ENCODE peak calls at places on chromosomes 13 and 19, in five cellular contexts. One of them, this sample, is unnamed. For H3K4me1, the result is how much of the 10 kb centered on the place peaks cover.

GRCh38 chr19:6260376-6260775 is 19.4 kb downstream of the MLLT1 start:
- DNase-seq in upper lobe of right lung: no peak
- DNase-seq in ovary: no peak
- DNase-seq in testis: no peak
- DNase-seq in psoas muscle: no peak
- DNase-seq in this sample: no peak

GRCh38 chr13:73657821-73658540 is 476.2 kb downstream of the KLF12 start:
- DNase-seq in upper lobe of right lung: no peak
- DNase-seq in ovary: no peak
- DNase-seq in testis: peak
- DNase-seq in psoas muscle: peak
- DNase-seq in this sample: peak

GRCh38 chr19:11444059-11444458 is 8.6 kb downstream of the PRKCSH start:
- DNase-seq in upper lobe of right lung: no peak
- DNase-seq in ovary: no peak
- DNase-seq in testis: no peak
- DNase-seq in psoas muscle: no peak
- DNase-seq in this sample: peak

GRCh38 chr13:46655727-46656180 is 102.8 kb downstream of the LRCH1 start:
- DNase-seq in upper lobe of right lung: no peak
- DNase-seq in ovary: no peak
- DNase-seq in testis: peak
- DNase-seq in psoas muscle: no peak
- DNase-seq in this sample: no peak

GRCh38 chr13:46126552-46127171 is 21.8 kb upstream of the CPB2 start:
- DNase-seq in upper lobe of right lung: peak
- DNase-seq in ovary: peak
- DNase-seq in testis: peak
- DNase-seq in psoas muscle: peak
- DNase-seq in this sample: peak

GRCh38 chr13:68850160-68850559 is 1257.5 kb upstream of the ATXN8OS start:
- DNase-seq in upper lobe of right lung: no peak
- DNase-seq in ovary: no peak
- DNase-seq in testis: no peak
- DNase-seq in psoas muscle: no peak
- DNase-seq in this sample: no peak

GRCh38 chr13:39035204-39035603 is 2.7 kb downstream of the PROSER1 start:
- DNase-seq in upper lobe of right lung: no peak
- DNase-seq in ovary: no peak
- DNase-seq in testis: no peak
- DNase-seq in psoas muscle: no peak
- DNase-seq in this sample: no peak

GRCh38 chr19:18496980-18497256 is 25.0 kb downstream of the ELL start:
- DNase-seq in upper lobe of right lung: no peak
- DNase-seq in ovary: no peak
- DNase-seq in testis: no peak
- DNase-seq in psoas muscle: no peak
- DNase-seq in this sample: no peak

GRCh38 chr13:54183166-54183565 is 1154.6 kb downstream of the OLFM4 start:
- DNase-seq in upper lobe of right lung: no peak
- DNase-seq in ovary: no peak
- DNase-seq in testis: no peak
- DNase-seq in psoas muscle: no peak
- DNase-seq in this sample: no peak

GRCh38 chr13:92362717-92363116 is 863.9 kb upstream of the GPC6 start:
- DNase-seq in upper lobe of right lung: no peak
- DNase-seq in ovary: no peak
- DNase-seq in testis: no peak
- DNase-seq in psoas muscle: no peak
- DNase-seq in this sample: no peak

GRCh38 chr13:94327318-94327717 is 152.2 kb downstream of the DCT start:
- DNase-seq in upper lobe of right lung: no peak
- DNase-seq in ovary: no peak
- DNase-seq in testis: no peak
- DNase-seq in psoas muscle: no peak
- DNase-seq in this sample: no peak

DNA sequence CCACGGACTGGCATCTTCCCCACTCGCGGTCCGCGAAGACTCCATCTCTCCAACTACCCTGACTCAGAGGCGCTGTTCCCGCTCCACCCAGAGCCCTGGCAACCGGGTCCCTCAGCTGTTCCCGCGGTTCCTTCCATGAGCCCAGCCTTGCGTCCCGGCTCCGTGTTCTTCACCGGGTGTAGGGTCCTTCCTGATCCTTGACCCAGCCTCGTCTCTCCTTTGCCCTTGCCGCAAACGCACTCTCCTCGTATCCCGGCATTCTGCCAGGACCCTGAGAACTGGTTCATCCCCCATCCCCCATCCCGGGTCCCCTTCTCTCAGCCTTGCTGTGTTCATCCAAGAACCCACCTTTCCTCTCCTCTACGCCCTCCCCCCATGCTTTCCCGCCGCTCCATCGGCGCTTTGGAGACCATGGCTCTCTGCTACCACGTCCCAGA is 705 bp downstream of the ICAM5 start:
- DNase-seq in upper lobe of right lung: no peak
- DNase-seq in ovary: no peak
- DNase-seq in testis: no peak
- DNase-seq in psoas muscle: no peak
- DNase-seq in this sample: peak
- H3K4me1 ChIP-seq in upper lobe of right lung: half or more
- H3K4me1 ChIP-seq in ovary: under half
- H3K4me1 ChIP-seq in testis: under half
- H3K4me1 ChIP-seq in psoas muscle: under half
- H3K4me1 ChIP-seq in this sample: under half

GRCh38 chr19:39410620-39411005 is 1.9 kb upstream of the PLEKHG2 start:
- DNase-seq in upper lobe of right lung: no peak
- DNase-seq in ovary: peak
- DNase-seq in testis: no peak
- DNase-seq in psoas muscle: no peak
- DNase-seq in this sample: peak
- H3K4me1 ChIP-seq in upper lobe of right lung: under half
- H3K4me1 ChIP-seq in ovary: under half
- H3K4me1 ChIP-seq in testis: under half
- H3K4me1 ChIP-seq in psoas muscle: under half
- H3K4me1 ChIP-seq in this sample: under half

DNA sequence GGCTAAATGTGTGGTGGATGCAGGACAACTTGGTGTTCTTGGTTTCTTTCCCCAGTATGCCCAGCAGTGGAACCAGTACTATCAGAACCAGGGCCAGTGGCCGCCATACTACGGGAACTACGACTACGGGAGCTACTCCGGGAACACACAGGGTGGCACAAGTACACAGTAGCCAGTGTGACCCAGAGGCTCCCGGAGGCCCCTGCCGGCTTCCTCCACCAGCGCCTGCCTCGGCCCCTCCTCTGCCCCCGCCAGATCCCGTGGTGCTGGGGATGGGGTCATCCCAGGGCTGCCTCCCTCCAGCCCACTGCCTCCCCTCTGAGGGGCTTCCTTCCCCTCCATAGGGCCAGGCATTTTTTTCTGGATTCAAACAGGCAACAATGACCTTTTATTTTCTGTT is 3.6 kb upstream of the CCDC97 start:
- DNase-seq in upper lobe of right lung: no peak
- DNase-seq in ovary: no peak
- DNase-seq in testis: no peak
- DNase-seq in psoas muscle: no peak
- DNase-seq in this sample: no peak
- H3K4me1 ChIP-seq in upper lobe of right lung: under half
- H3K4me1 ChIP-seq in ovary: under half
- H3K4me1 ChIP-seq in testis: under half
- H3K4me1 ChIP-seq in psoas muscle: under half
- H3K4me1 ChIP-seq in this sample: under half

DNA sequence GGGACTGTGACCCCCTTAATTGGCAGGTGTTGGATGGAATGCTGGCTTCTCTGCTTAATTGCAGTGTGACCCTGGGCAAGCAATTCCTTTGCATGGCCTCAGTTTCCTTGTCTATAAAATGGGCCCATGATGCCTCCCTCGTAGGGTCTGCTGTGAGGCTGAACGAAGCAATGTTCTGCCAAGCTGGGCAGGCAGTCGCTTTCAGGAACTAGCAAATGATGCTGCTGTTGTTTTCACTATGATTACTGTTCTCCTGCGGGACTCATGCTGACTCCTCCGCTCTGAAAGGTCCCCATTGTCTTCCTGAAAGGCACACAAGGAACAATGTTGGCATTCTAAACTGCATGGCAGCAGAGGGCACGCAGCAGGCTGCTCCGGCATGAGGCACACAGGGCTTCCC is 6.8 kb downstream of the BICRA start:
- DNase-seq in upper lobe of right lung: no peak
- DNase-seq in ovary: no peak
- DNase-seq in testis: no peak
- DNase-seq in psoas muscle: no peak
- DNase-seq in this sample: no peak
- H3K4me1 ChIP-seq in upper lobe of right lung: under half
- H3K4me1 ChIP-seq in ovary: under half
- H3K4me1 ChIP-seq in testis: under half
- H3K4me1 ChIP-seq in psoas muscle: half or more
- H3K4me1 ChIP-seq in this sample: under half

GRCh38 chr13:49303533-49304252 is 56.0 kb downstream of the CDADC1 start:
- DNase-seq in upper lobe of right lung: no peak
- DNase-seq in ovary: no peak
- DNase-seq in testis: peak
- DNase-seq in psoas muscle: peak
- DNase-seq in this sample: peak
- H3K4me1 ChIP-seq in upper lobe of right lung: under half
- H3K4me1 ChIP-seq in ovary: under half
- H3K4me1 ChIP-seq in testis: half or more
- H3K4me1 ChIP-seq in psoas muscle: under half
- H3K4me1 ChIP-seq in this sample: under half

GRCh38 chr19:49398001-49398615 is 10.1 kb downstream of the KASH5 start:
- DNase-seq in upper lobe of right lung: no peak
- DNase-seq in ovary: no peak
- DNase-seq in testis: no peak
- DNase-seq in psoas muscle: no peak
- DNase-seq in this sample: no peak

GRCh38 chr19:49400034-49400433 is 12.0 kb downstream of the KASH5 start:
- DNase-seq in upper lobe of right lung: no peak
- DNase-seq in ovary: no peak
- DNase-seq in testis: no peak
- DNase-seq in psoas muscle: no peak
- DNase-seq in this sample: no peak

GRCh38 chr19:49396738-49397505 is 8.9 kb downstream of the KASH5 start:
- DNase-seq in upper lobe of right lung: no peak
- DNase-seq in ovary: no peak
- DNase-seq in testis: no peak
- DNase-seq in psoas muscle: no peak
- DNase-seq in this sample: no peak

GRCh38 chr19:49395581-49396407 is 7.7 kb downstream of the KASH5 start:
- DNase-seq in upper lobe of right lung: peak
- DNase-seq in ovary: no peak
- DNase-seq in testis: no peak
- DNase-seq in psoas muscle: no peak
- DNase-seq in this sample: no peak

GRCh38 chr19:49398931-49399330 is 10.9 kb downstream of the KASH5 start:
- DNase-seq in upper lobe of right lung: no peak
- DNase-seq in ovary: no peak
- DNase-seq in testis: no peak
- DNase-seq in psoas muscle: no peak
- DNase-seq in this sample: no peak
- H3K4me1 ChIP-seq in upper lobe of right lung: under half
- H3K4me1 ChIP-seq in ovary: under half
- H3K4me1 ChIP-seq in testis: under half
- H3K4me1 ChIP-seq in psoas muscle: under half
- H3K4me1 ChIP-seq in this sample: under half

GRCh38 chr13:41917641-41918040 is 43.3 kb downstream of the VWA8 start:
- DNase-seq in upper lobe of right lung: no peak
- DNase-seq in ovary: no peak
- DNase-seq in testis: no peak
- DNase-seq in psoas muscle: no peak
- DNase-seq in this sample: no peak
- H3K4me1 ChIP-seq in upper lobe of right lung: under half
- H3K4me1 ChIP-seq in ovary: under half
- H3K4me1 ChIP-seq in testis: under half
- H3K4me1 ChIP-seq in psoas muscle: half or more
- H3K4me1 ChIP-seq in this sample: under half

GRCh38 chr19:35271546-35271945 is 2.8 kb downstream of the USF2 start:
- DNase-seq in upper lobe of right lung: no peak
- DNase-seq in ovary: no peak
- DNase-seq in testis: no peak
- DNase-seq in psoas muscle: no peak
- DNase-seq in this sample: peak

GRCh38 chr19:35268546-35269424 is at the start of gene USF2:
- DNase-seq in upper lobe of right lung: peak
- DNase-seq in ovary: peak
- DNase-seq in testis: peak
- DNase-seq in psoas muscle: peak
- DNase-seq in this sample: peak

GRCh38 chr19:35269425-35270117 is 809 bp downstream of the USF2 start:
- DNase-seq in upper lobe of right lung: peak
- DNase-seq in ovary: peak
- DNase-seq in testis: peak
- DNase-seq in psoas muscle: peak
- DNase-seq in this sample: peak

GRCh38 chr19:35272122-35272715 is 3.5 kb downstream of the USF2 start:
- DNase-seq in upper lobe of right lung: no peak
- DNase-seq in ovary: no peak
- DNase-seq in testis: no peak
- DNase-seq in psoas muscle: no peak
- DNase-seq in this sample: no peak

GRCh38 chr19:35270381-35270811 is 1.6 kb downstream of the USF2 start:
- DNase-seq in upper lobe of right lung: no peak
- DNase-seq in ovary: no peak
- DNase-seq in testis: no peak
- DNase-seq in psoas muscle: no peak
- DNase-seq in this sample: peak
- H3K4me1 ChIP-seq in upper lobe of right lung: under half
- H3K4me1 ChIP-seq in ovary: under half
- H3K4me1 ChIP-seq in testis: under half
- H3K4me1 ChIP-seq in psoas muscle: under half
- H3K4me1 ChIP-seq in this sample: under half

This sample was measured in right cardiac atrium.